ENCODE peak calls at places on chromosomes 5 and 9, in ten cellular contexts. V is GM20000; F is left cardiac atrium; G is astrocyte; K is stimulated activated CD4-positive, alpha-beta T cell treated with anti-CD3 and anti-CD28 coated beads, Interleukin-15, amount 100 ng/mL, for 1 hour; S is activated effector memory CD4-positive, alpha-beta T cell treated with anti-CD3 and anti-CD28 coated beads, Interleukin-2, amount 50 U/mL, for 16 hours; I is RWPE1; R is ELR; C is HT1080; E is Kasumi-1. W is an unnamed sample.
A peak's percentile ranks its signal among the peaks of the same experiment; 100 is the strongest.

GRCh38 chr5:96703384-96703910 is 41.3 kb downstream of the CAST start:
- DNase-seq in S (no peak), G (no peak), K (no peak), V (no peak), F (no peak), I (no peak), R (peak; percentile 41), E (no peak), C (no peak), W (no peak)

GRCh38 chr9:4229252-4229651 is 70.6 kb downstream of the GLIS3 start:
- DNase-seq in S (no peak), E (no peak), K (no peak), C (no peak), F (no peak), V (no peak), I (no peak), R (no peak), G (no peak), W (no peak)

GRCh38 chr9:113302792-113303418 is at the start of gene RNF183:
- DNase-seq in S (no peak), R (no peak), G (no peak), E (no peak), K (no peak), C (no peak), F (no peak), V (no peak), I (no peak), W (no peak)

GRCh38 chr9:106878943-106879916 is 16.3 kb downstream of the ZNF462 start:
- DNase-seq in S (no peak), I (peak; percentile 89), E (no peak), K (no peak), C (peak; percentile 61), F (peak; percentile 85), V (no peak), R (peak; percentile 80), G (peak; percentile 98), W (peak; percentile 44)

GRCh38 chr5:135494196-135494595 is 41.6 kb downstream of the NEUROG1 start:
- DNase-seq in E (no peak), R (no peak), V (no peak), I (no peak), K (no peak), C (no peak), S (no peak), F (no peak), G (no peak), W (no peak)

GRCh38 chr5:134129411-134130238 is 15.1 kb downstream of the TCF7 start:
- DNase-seq in C (no peak), F (no peak), S (peak; percentile 75), E (no peak), R (no peak), G (no peak), I (no peak), K (no peak), V (no peak), W (no peak)

GRCh38 chr9:129081388-129081889 is 528 bp downstream of the DOLPP1 start:
- DNase-seq in I (no peak), C (no peak), F (no peak), V (peak; percentile 96), R (no peak), K (no peak), S (no peak), E (peak; percentile 36), G (no peak), W (no peak)

GRCh38 chr9:71303351-71303750 is 181.9 kb upstream of the TRPM3 start:
- DNase-seq in K (no peak), S (no peak), G (peak; percentile 1), C (no peak), E (no peak), I (no peak), F (no peak), V (no peak), R (peak; percentile 8), W (no peak)

GRCh38 chr5:39172593-39172992 is 46.8 kb downstream of the FYB1 start:
- DNase-seq in I (no peak), R (no peak), E (no peak), C (no peak), F (no peak), S (no peak), V (no peak), K (no peak), G (no peak), W (no peak)

GRCh38 chr9:114806571-114806970 is 732 bp upstream of the TNFSF15 start:
- DNase-seq in C (no peak), S (no peak), V (no peak), K (no peak), I (no peak), R (no peak), F (no peak), G (no peak), E (no peak), W (no peak)

GRCh38 chr9:79287152-79287766 is 284.5 kb upstream of the TLE4 start:
- DNase-seq in K (no peak), R (no peak), C (no peak), F (no peak), E (no peak), S (no peak), I (no peak), G (peak; percentile 23), V (no peak), W (no peak)

GRCh38 chr5:151448038-151448985 is 909 bp downstream of the SLC36A1 start:
- DNase-seq in R (peak; percentile 34), G (no peak), K (no peak), I (peak; percentile 56), C (peak; percentile 18), E (no peak), S (peak; percentile 66), F (peak; percentile 25), V (no peak), W (no peak)

GRCh38 chr9:135797507-135798302 is 95.7 kb downstream of the KCNT1 start:
- DNase-seq in S (peak; percentile 75), C (peak; percentile 47), R (peak; percentile 66), K (peak; percentile 22), F (peak; percentile 61), V (no peak), E (peak; percentile 34), G (no peak), I (peak; percentile 71), W (no peak)

GRCh38 chr5:57316798-57317327 is 143.0 kb downstream of the GPBP1 start:
- DNase-seq in V (peak; percentile 14), E (no peak), R (peak; percentile 83), K (no peak), C (peak; percentile 90), I (no peak), G (peak; percentile 100), S (no peak), F (no peak), W (no peak)

GRCh38 chr5:122130152-122130551 is 806 bp downstream of the ZNF474 start:
- DNase-seq in F (no peak), S (no peak), R (no peak), C (peak; percentile 13), G (no peak), E (no peak), I (no peak), V (no peak), K (no peak), W (no peak)

GRCh38 chr5:5432020-5432707 is 9.7 kb downstream of the ICE1 start:
- DNase-seq in E (no peak), I (peak; percentile 37), S (no peak), V (no peak), K (no peak), R (peak; percentile 73), G (peak; percentile 70), C (peak; percentile 83), F (no peak), W (no peak)

GRCh38 chr5:91132552-91132951 is 250.6 kb downstream of the ARRDC3 start:
- DNase-seq in R (no peak), E (no peak), S (no peak), I (no peak), C (no peak), G (no peak), V (peak; percentile 7), K (no peak), F (no peak), W (no peak)

GRCh38 chr9:136004712-136005111 is 43.5 kb upstream of the UBAC1 start:
- DNase-seq in K (no peak), V (no peak), C (no peak), S (no peak), R (no peak), G (no peak), I (no peak), E (no peak), F (no peak), W (no peak)

GRCh38 chr5:77859306-77859705 is 83.2 kb upstream of the TBCA start:
- DNase-seq in R (no peak), C (no peak), V (no peak), I (no peak), S (no peak), F (no peak), G (no peak), K (no peak), E (no peak), W (no peak)

W was measured in mesothelial cell of epicardium.